ENCODE peak calls at places on chromosomes 2 and 18, in four cellular contexts. H is WTC11, P is K562, W is HepG2. T is an unnamed sample.

GRCh38 chr2:24317491-24317920 is 42.8 kb downstream of the ITSN2 start:
- DNase-seq in W (peak), H (no peak), P (no peak), T (no peak)

GRCh38 chr18:58866261-58867232 is 1.9 kb downstream of the ZNF532 start:
- DNase-seq in W (no peak), H (no peak), P (no peak), T (no peak)

GRCh38 chr2:55087501-55087900 is 37.2 kb upstream of the RTN4 start:
- DNase-seq in W (no peak), H (no peak), P (no peak), T (no peak)

GRCh38 chr18:48861181-48861715 is 89.5 kb downstream of the SMAD7 start:
- DNase-seq in P (no peak), H (no peak), W (no peak), T (no peak)

GRCh38 chr2:155157065-155157464 is 458.6 kb downstream of the KCNJ3 start:
- DNase-seq in W (no peak), H (no peak), P (no peak), T (no peak)

GRCh38 chr2:233408366-233409285 is 54.3 kb downstream of the DGKD start:
- DNase-seq in W (no peak), H (no peak), P (no peak), T (no peak)

GRCh38 chr2:129923265-129924141 is 56.0 kb upstream of the RAB6C start:
- DNase-seq in P (peak), W (peak), H (peak), T (no peak)

GRCh38 chr2:120938132-120938771 is 202.6 kb downstream of the GLI2 start:
- DNase-seq in P (peak), H (no peak), W (peak), T (no peak)

GRCh38 chr18:55780591-55781071 is 192.6 kb upstream of the TCF4 start:
- DNase-seq in H (no peak), W (no peak), P (no peak), T (no peak)

GRCh38 chr2:100884145-100884621 is 64.2 kb downstream of the NPAS2 start:
- DNase-seq in P (no peak), H (no peak), W (no peak), T (no peak)

GRCh38 chr18:44098551-44099098 is 582.1 kb upstream of the SETBP1 start:
- DNase-seq in H (peak), P (no peak), W (no peak), T (no peak)

GRCh38 chr2:128310761-128311160 is 7.9 kb downstream of the HS6ST1 start:
- DNase-seq in W (no peak), H (no peak), P (no peak), T (no peak)
- TF ChIP-seq CREM in W (no peak), H (no peak), P (no peak), T (no peak)

GRCh38 chr18:76484749-76485387 is 10.2 kb downstream of the ZNF516 start:
- DNase-seq in W (no peak), P (no peak), H (no peak), T (no peak)
- TF ChIP-seq CREM in W (no peak), P (no peak), H (no peak), T (no peak)

GRCh38 chr18:987325-988186 is 82.9 kb downstream of the ADCYAP1 start:
- DNase-seq in H (no peak), P (peak), W (no peak), T (no peak)
- TF ChIP-seq CREM in H (no peak), P (peak), W (no peak), T (no peak)

GRCh38 chr2:128464456-128464855 is 145.8 kb upstream of the HS6ST1 start:
- DNase-seq in W (no peak), P (no peak), H (no peak), T (no peak)
- TF ChIP-seq CREM in W (no peak), P (no peak), H (no peak), T (no peak)

GRCh38 chr2:167215595-167215994 is 327.3 kb downstream of the XIRP2 start:
- DNase-seq in P (no peak), H (peak), W (no peak), T (no peak)

GRCh38 chr2:167209784-167210183 is 321.5 kb downstream of the XIRP2 start:
- DNase-seq in P (no peak), H (no peak), W (no peak), T (no peak)

DNA sequence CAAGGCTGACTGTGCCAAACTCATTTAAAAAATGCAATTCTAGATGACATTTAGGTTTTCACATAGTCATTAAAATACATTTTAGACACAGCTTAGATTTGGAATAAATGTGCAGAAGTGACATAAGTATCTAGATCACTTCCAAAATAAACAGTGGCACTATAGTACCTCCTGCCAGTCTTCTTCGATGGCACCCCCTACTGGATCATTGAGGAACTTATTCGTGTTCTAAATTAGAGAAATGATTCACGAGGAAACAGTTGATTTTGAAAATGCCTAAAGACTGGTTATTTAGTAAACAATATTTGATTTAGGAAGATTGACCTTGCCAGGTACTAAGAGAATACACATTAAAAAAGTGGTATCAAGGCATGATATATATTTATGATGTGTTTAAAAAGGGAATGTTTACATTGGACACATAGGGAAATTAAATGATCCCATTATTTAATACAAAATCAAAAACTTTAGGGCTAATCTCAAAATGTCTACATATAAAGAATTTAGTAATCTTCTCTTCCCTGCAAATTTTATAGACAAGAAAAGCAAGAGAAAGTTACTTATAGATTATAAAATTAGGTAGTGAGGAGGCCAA is 323.9 kb downstream of the XIRP2 start:
- DNase-seq in P (peak), W (peak), H (peak), T (no peak)
- TF ChIP-seq CREM in P (no peak), W (no peak), H (no peak), T (no peak)

DNA sequence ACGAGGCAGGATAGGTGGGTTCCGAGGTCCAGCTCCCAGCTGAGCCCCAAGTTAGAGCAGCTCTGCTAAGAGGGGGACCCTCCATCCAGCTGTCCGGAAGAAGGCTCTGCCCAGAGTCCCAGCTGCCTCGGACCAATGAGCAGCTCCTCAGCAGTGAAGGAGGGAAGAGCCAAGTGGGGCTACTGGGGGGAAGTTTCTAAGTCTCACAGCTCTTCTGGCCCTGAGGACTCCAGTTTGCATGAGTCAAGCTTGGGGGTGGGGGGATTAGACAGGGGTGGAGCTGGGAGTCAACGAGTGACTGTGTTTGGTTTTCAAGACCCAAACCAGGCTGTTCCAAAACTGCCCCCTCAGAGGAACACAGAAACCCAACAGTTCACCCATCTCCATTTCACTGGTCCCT is 101.0 kb downstream of the TNS1 start:
- DNase-seq in W (peak), P (no peak), H (no peak), T (no peak)
- TF ChIP-seq CREM in W (no peak), P (no peak), H (no peak), T (no peak)

DNA sequence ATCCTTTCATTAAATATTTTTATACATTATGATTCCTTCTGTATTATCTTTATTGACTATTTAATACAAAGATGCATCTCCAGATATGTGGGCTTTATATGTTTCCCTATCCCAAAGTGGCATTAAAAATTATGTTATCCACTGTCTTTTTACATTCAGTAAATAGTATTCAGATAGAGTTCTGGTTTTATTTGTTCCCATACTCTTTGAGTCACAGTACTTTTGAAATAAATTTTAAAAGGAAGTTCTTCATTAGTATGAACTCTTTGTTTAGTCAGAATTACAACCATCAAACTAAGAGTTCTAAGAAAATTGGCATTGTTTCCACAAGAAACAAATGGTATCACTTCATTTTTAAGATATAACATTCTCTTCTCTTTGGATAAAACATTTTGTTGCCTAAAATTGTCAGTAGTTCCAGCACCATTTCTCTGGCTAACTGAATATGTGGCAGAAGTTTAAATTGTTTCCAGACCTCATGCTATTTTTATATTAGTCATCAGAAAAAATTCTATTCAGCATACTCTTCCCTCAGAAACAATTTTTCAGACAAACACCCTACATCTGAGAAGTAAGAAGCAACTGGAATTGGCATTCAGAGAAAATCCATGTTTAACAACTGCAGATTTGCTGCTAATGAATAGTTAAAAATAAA is 88.5 kb upstream of the COL5A2 start:
- DNase-seq in P (no peak), H (no peak), W (no peak), T (no peak)
- TF ChIP-seq CREM in P (no peak), H (no peak), W (no peak), T (no peak)

GRCh38 chr18:80189197-80189865 is 58.0 kb downstream of the PARD6G start:
- DNase-seq in H (no peak), P (no peak), W (no peak), T (no peak)

GRCh38 chr18:80190311-80190710 is 57.0 kb downstream of the PARD6G start:
- DNase-seq in P (no peak), H (no peak), W (no peak), T (no peak)

GRCh38 chr18:80185545-80185944 is 61.8 kb downstream of the PARD6G start:
- DNase-seq in P (no peak), H (no peak), W (no peak), T (no peak)

GRCh38 chr18:80188643-80189010 is 58.7 kb downstream of the PARD6G start:
- DNase-seq in P (no peak), W (no peak), H (no peak), T (no peak)

GRCh38 chr18:80187956-80188642 is 59.2 kb downstream of the PARD6G start:
- DNase-seq in W (no peak), P (no peak), H (no peak), T (no peak)
- TF ChIP-seq CREM in W (no peak), P (no peak), H (no peak), T (no peak)

T was measured in GM12878.